ENCODE peak calls at places on chromosomes 7 and 10, in six cellular contexts. One of them, this sample, is unnamed.

GRCh38 chr10:12419279-12419847 is 70.0 kb downstream of the CAMK1D start:
- DNase-seq in A673: peak; percentile 35
- DNase-seq in kidney: no peak
- DNase-seq in pancreas: no peak
- DNase-seq in GM23248: peak; percentile 98
- DNase-seq in prostate gland: no peak
- DNase-seq in this sample: peak; percentile 96

GRCh38 chr7:96546426-96546825 is 163.2 kb downstream of the SEM1 start:
- DNase-seq in A673: no peak
- DNase-seq in GM23248: no peak
- DNase-seq in prostate gland: no peak
- DNase-seq in pancreas: no peak
- DNase-seq in kidney: no peak
- DNase-seq in this sample: no peak

GRCh38 chr7:126993626-126994213 is 259.0 kb downstream of the GRM8 start:
- DNase-seq in prostate gland: no peak
- DNase-seq in kidney: no peak
- DNase-seq in pancreas: no peak
- DNase-seq in A673: no peak
- DNase-seq in GM23248: no peak
- DNase-seq in this sample: no peak

GRCh38 chr10:15793664-15794063 is 66.6 kb downstream of the MINDY3 start:
- DNase-seq in A673: no peak
- DNase-seq in GM23248: no peak
- DNase-seq in prostate gland: no peak
- DNase-seq in pancreas: no peak
- DNase-seq in kidney: no peak
- DNase-seq in this sample: no peak

GRCh38 chr7:146136357-146136875 is 19.8 kb downstream of the CNTNAP2 start:
- DNase-seq in GM23248: no peak
- DNase-seq in prostate gland: no peak
- DNase-seq in kidney: no peak
- DNase-seq in pancreas: no peak
- DNase-seq in A673: no peak
- DNase-seq in this sample: no peak

GRCh38 chr7:65946895-65947294 is 35.1 kb downstream of the GUSB start:
- DNase-seq in GM23248: peak; percentile 59
- DNase-seq in A673: no peak
- DNase-seq in kidney: no peak
- DNase-seq in prostate gland: no peak
- DNase-seq in pancreas: no peak
- DNase-seq in this sample: peak; percentile 8

GRCh38 chr10:99467236-99467999 is 37.0 kb upstream of the GOT1 start:
- DNase-seq in GM23248: no peak
- DNase-seq in A673: no peak
- DNase-seq in pancreas: no peak
- DNase-seq in prostate gland: no peak
- DNase-seq in kidney: no peak
- DNase-seq in this sample: no peak

GRCh38 chr10:102313221-102313896 is 68.0 kb downstream of the GBF1 start:
- DNase-seq in A673: no peak
- DNase-seq in pancreas: no peak
- DNase-seq in GM23248: peak; percentile 34
- DNase-seq in prostate gland: peak; percentile 7
- DNase-seq in kidney: no peak
- DNase-seq in this sample: no peak

GRCh38 chr10:59967079-59967478 is 60.7 kb upstream of the CCDC6 start:
- DNase-seq in GM23248: no peak
- DNase-seq in prostate gland: peak; percentile 35
- DNase-seq in kidney: no peak
- DNase-seq in pancreas: no peak
- DNase-seq in A673: peak; percentile 6
- DNase-seq in this sample: no peak

GRCh38 chr7:142516038-142516501 is 233.2 kb upstream of the PRSS1 start:
- DNase-seq in prostate gland: peak; percentile 48
- DNase-seq in kidney: no peak
- DNase-seq in GM23248: peak; percentile 77
- DNase-seq in pancreas: peak; percentile 34
- DNase-seq in A673: peak; percentile 75
- DNase-seq in this sample: peak; percentile 18

GRCh38 chr10:43318978-43319965 is 52.2 kb upstream of the FXYD4 start:
- DNase-seq in A673: no peak
- DNase-seq in pancreas: no peak
- DNase-seq in GM23248: no peak
- DNase-seq in prostate gland: no peak
- DNase-seq in kidney: peak; percentile 57
- DNase-seq in this sample: peak; percentile 3

GRCh38 chr10:21532694-21533576 is 1.1 kb upstream of the MLLT10 start:
- DNase-seq in GM23248: no peak
- DNase-seq in prostate gland: no peak
- DNase-seq in A673: no peak
- DNase-seq in kidney: no peak
- DNase-seq in pancreas: no peak
- DNase-seq in this sample: no peak

GRCh38 chr10:131727612-131728011 is 173.2 kb upstream of the PPP2R2D start:
- DNase-seq in GM23248: no peak
- DNase-seq in A673: no peak
- DNase-seq in kidney: no peak
- DNase-seq in pancreas: no peak
- DNase-seq in prostate gland: no peak
- DNase-seq in this sample: no peak

GRCh38 chr7:151876899-151877777 is at the start of gene PRKAG2:
- DNase-seq in kidney: peak; percentile 92
- DNase-seq in GM23248: peak; percentile 49
- DNase-seq in prostate gland: peak; percentile 73
- DNase-seq in A673: peak; percentile 83
- DNase-seq in pancreas: peak; percentile 69
- DNase-seq in this sample: no peak

GRCh38 chr7:20064181-20064970 is 152.8 kb downstream of the MACC1 start:
- DNase-seq in A673: no peak
- DNase-seq in pancreas: no peak
- DNase-seq in GM23248: peak; percentile 66
- DNase-seq in kidney: no peak
- DNase-seq in prostate gland: no peak
- DNase-seq in this sample: no peak

GRCh38 chr10:132858121-132859081 is 72.5 kb upstream of the NKX6-2 start:
- DNase-seq in pancreas: no peak
- DNase-seq in prostate gland: no peak
- DNase-seq in GM23248: no peak
- DNase-seq in A673: no peak
- DNase-seq in kidney: peak; percentile 64
- DNase-seq in this sample: no peak

GRCh38 chr10:63206576-63206975 is 73.4 kb downstream of the NRBF2 start:
- DNase-seq in prostate gland: no peak
- DNase-seq in kidney: no peak
- DNase-seq in GM23248: no peak
- DNase-seq in pancreas: no peak
- DNase-seq in A673: no peak
- DNase-seq in this sample: no peak

GRCh38 chr10:130658687-130659290 is 522.6 kb downstream of the GLRX3 start:
- DNase-seq in A673: no peak
- DNase-seq in GM23248: no peak
- DNase-seq in kidney: no peak
- DNase-seq in pancreas: no peak
- DNase-seq in prostate gland: no peak
- DNase-seq in this sample: no peak

GRCh38 chr7:76191783-76192240 is 9.9 kb upstream of the SRRM3 start:
- DNase-seq in pancreas: no peak
- DNase-seq in prostate gland: no peak
- DNase-seq in GM23248: peak; percentile 35
- DNase-seq in kidney: no peak
- DNase-seq in A673: peak; percentile 72
- DNase-seq in this sample: no peak

GRCh38 chr10:78729810-78730209 is 339.0 kb upstream of the ZMIZ1 start:
- DNase-seq in kidney: no peak
- DNase-seq in A673: no peak
- DNase-seq in prostate gland: no peak
- DNase-seq in pancreas: no peak
- DNase-seq in GM23248: no peak
- DNase-seq in this sample: no peak

GRCh38 chr7:159175792-159176191 is 31.1 kb upstream of the VIPR2 start:
- DNase-seq in pancreas: no peak
- DNase-seq in A673: no peak
- DNase-seq in GM23248: no peak
- DNase-seq in prostate gland: no peak
- DNase-seq in kidney: no peak
- DNase-seq in this sample: no peak

GRCh38 chr10:72241853-72242252 is 25.8 kb upstream of the ASCC1 start:
- DNase-seq in GM23248: no peak
- DNase-seq in kidney: no peak
- DNase-seq in prostate gland: no peak
- DNase-seq in A673: no peak
- DNase-seq in pancreas: peak; percentile 3
- DNase-seq in this sample: no peak

GRCh38 chr10:123790132-123790885 is 101.3 kb downstream of the CPXM2 start:
- DNase-seq in kidney: no peak
- DNase-seq in prostate gland: no peak
- DNase-seq in GM23248: no peak
- DNase-seq in A673: no peak
- DNase-seq in pancreas: no peak
- DNase-seq in this sample: no peak

GRCh38 chr10:114525368-114525949 is 121.2 kb upstream of the AFAP1L2 start:
- DNase-seq in kidney: no peak
- DNase-seq in prostate gland: no peak
- DNase-seq in A673: peak; percentile 43
- DNase-seq in pancreas: no peak
- DNase-seq in GM23248: no peak
- DNase-seq in this sample: no peak

GRCh38 chr7:32890010-32890552 is 1.5 kb downstream of the KBTBD2 start:
- DNase-seq in pancreas: no peak
- DNase-seq in GM23248: peak; percentile 61
- DNase-seq in prostate gland: peak; percentile 28
- DNase-seq in kidney: no peak
- DNase-seq in A673: peak; percentile 17
- DNase-seq in this sample: no peak

GRCh38 chr10:24494236-24494635 is 229.5 kb downstream of the ARHGAP21 start:
- DNase-seq in kidney: no peak
- DNase-seq in prostate gland: peak; percentile 84
- DNase-seq in GM23248: no peak
- DNase-seq in A673: no peak
- DNase-seq in pancreas: no peak
- DNase-seq in this sample: no peak
- H3K4me3 ChIP-seq in kidney: no peak overlapping the region
- H3K4me3 ChIP-seq in prostate gland: no peak overlapping the region
- H3K4me3 ChIP-seq in GM23248: no peak overlapping the region
- H3K4me3 ChIP-seq in A673: no peak overlapping the region
- H3K4me3 ChIP-seq in pancreas: no peak overlapping the region
- H3K4me3 ChIP-seq in this sample: no peak overlapping the region

DNA sequence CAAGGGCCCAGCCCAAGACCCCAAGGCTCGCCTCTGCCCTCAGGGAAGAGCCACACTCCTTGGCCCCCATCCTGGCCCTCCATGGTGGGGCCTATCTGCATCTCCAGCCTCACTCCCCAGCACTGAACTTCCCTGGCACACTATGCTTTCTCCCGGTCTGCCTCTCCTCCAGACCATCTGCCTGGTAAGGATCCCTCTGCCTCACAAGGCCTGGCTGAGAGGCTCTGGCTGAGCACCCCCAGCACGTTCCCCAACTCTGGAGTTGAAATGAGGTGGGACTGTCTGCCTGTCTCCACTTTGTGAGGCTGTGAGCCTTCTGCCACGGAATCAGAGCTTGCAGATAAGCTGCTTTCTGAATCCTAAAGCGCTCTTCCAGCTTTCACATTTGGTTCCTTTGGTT is 220.7 kb downstream of the TNS3 start:
- DNase-seq in GM23248: no peak
- DNase-seq in pancreas: no peak
- DNase-seq in kidney: no peak
- DNase-seq in prostate gland: no peak
- DNase-seq in A673: no peak
- DNase-seq in this sample: no peak
- H3K4me3 ChIP-seq in GM23248: no peak overlapping the region
- H3K4me3 ChIP-seq in pancreas: no peak overlapping the region
- H3K4me3 ChIP-seq in kidney: no peak overlapping the region
- H3K4me3 ChIP-seq in prostate gland: no peak overlapping the region
- H3K4me3 ChIP-seq in A673: no peak overlapping the region
- H3K4me3 ChIP-seq in this sample: no peak overlapping the region

GRCh38 chr10:96829029-96829773 is 2.9 kb upstream of the LCOR start:
- DNase-seq in prostate gland: no peak
- DNase-seq in A673: no peak
- DNase-seq in pancreas: no peak
- DNase-seq in kidney: no peak
- DNase-seq in GM23248: no peak
- DNase-seq in this sample: no peak

GRCh38 chr10:96826438-96826837 is 5.7 kb upstream of the LCOR start:
- DNase-seq in A673: no peak
- DNase-seq in pancreas: no peak
- DNase-seq in GM23248: no peak
- DNase-seq in prostate gland: no peak
- DNase-seq in kidney: no peak
- DNase-seq in this sample: no peak

GRCh38 chr10:96830511-96831199 is 1.4 kb upstream of the LCOR start:
- DNase-seq in A673: peak; percentile 68
- DNase-seq in pancreas: peak; percentile 47
- DNase-seq in kidney: no peak
- DNase-seq in prostate gland: peak; percentile 69
- DNase-seq in GM23248: peak; percentile 65
- DNase-seq in this sample: no peak

GRCh38 chr10:96831200-96831866 is 765 bp upstream of the LCOR start:
- DNase-seq in A673: no peak
- DNase-seq in prostate gland: no peak
- DNase-seq in kidney: no peak
- DNase-seq in GM23248: peak; percentile 27
- DNase-seq in pancreas: no peak
- DNase-seq in this sample: no peak

DNA sequence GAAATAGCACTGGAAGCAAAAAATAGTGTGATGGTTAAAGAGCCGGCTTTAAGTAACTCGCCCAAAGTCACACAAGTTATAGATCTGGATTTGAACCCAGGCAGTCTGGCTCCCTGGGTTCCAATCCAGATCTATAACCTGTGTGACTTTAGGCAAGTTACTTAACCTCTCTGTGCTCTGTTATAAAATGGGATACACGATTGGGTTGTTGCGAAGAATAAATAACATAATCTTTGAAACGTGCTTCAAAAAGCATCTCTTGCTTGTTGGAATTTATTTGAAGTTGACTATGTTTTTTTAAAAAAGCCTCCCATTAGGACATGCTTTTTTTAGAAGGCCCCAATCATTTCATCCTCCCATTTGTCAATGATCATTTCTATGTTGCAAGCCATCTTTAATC is 3.5 kb upstream of the LCOR start:
- DNase-seq in pancreas: no peak
- DNase-seq in GM23248: no peak
- DNase-seq in kidney: no peak
- DNase-seq in A673: no peak
- DNase-seq in prostate gland: no peak
- DNase-seq in this sample: no peak
- H3K4me3 ChIP-seq in pancreas: no peak overlapping the region
- H3K4me3 ChIP-seq in GM23248: no peak overlapping the region
- H3K4me3 ChIP-seq in kidney: no peak overlapping the region
- H3K4me3 ChIP-seq in A673: no peak overlapping the region
- H3K4me3 ChIP-seq in prostate gland: no peak overlapping the region
- H3K4me3 ChIP-seq in this sample: no peak overlapping the region

DNA sequence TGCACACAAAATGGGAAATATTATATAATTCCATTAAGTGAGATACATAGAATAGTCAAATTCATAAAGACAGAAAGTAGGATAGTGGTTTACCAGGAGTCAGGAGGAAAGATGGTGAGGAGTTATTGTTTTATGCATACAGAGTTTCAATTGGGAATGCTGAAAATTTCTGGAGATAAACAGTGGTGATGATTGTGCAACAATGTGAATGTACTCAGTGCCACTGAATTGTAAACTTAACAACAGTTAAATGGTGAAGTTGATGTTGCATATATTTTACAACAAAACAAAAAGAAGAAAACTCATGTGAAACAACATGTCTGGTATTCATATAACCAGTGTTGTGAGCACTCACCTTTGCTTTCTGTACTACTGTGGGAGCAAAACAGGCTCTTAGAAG is 168.9 kb upstream of the TEX47 start:
- DNase-seq in GM23248: no peak
- DNase-seq in pancreas: no peak
- DNase-seq in A673: no peak
- DNase-seq in kidney: no peak
- DNase-seq in prostate gland: no peak
- DNase-seq in this sample: no peak
- H3K4me3 ChIP-seq in GM23248: no peak overlapping the region
- H3K4me3 ChIP-seq in pancreas: no peak overlapping the region
- H3K4me3 ChIP-seq in A673: no peak overlapping the region
- H3K4me3 ChIP-seq in kidney: no peak overlapping the region
- H3K4me3 ChIP-seq in prostate gland: no peak overlapping the region
- H3K4me3 ChIP-seq in this sample: no peak overlapping the region

This sample was measured in skeletal muscle cell.